ENCODE peak calls at places on chromosome 6, in ten cellular contexts. G is A549, Z is ovary, J is heart left ventricle, H is transverse colon, R is sigmoid colon, K is vagina, F is HCT116, X is K562, Y is suprapubic skin. S is an unnamed sample.

GRCh38 chr6:119493980-119494379 is 144.4 kb upstream of the MAN1A1 start:
- DNase-seq in G (no peak), Z (no peak), J (no peak), H (no peak), R (no peak), K (no peak), F (no peak), X (no peak), Y (no peak), S (no peak)

GRCh38 chr6:167774881-167775280 is 51.8 kb upstream of the AFDN start:
- DNase-seq in G (no peak), Z (no peak), J (no peak), H (no peak), R (no peak), K (no peak), F (no peak), X (no peak), Y (no peak), S (no peak)

GRCh38 chr6:36623547-36624459 is 29.6 kb downstream of the SRSF3 start:
- DNase-seq in G (peak; percentile 62), Z (peak; percentile 93), J (peak; percentile 90), H (peak; percentile 94), R (peak; percentile 95), K (peak; percentile 92), F (peak; percentile 58), X (peak; percentile 87), Y (peak; percentile 93), S (peak; percentile 98)

GRCh38 chr6:37276916-37277509 is 19.1 kb upstream of the TMEM217 start:
- DNase-seq in G (no peak), Z (no peak), J (no peak), H (no peak), R (no peak), K (no peak), F (no peak), X (no peak), Y (no peak), S (no peak)

GRCh38 chr6:111870054-111870750 is 3.0 kb downstream of the FYN start:
- DNase-seq in G (no peak), Z (no peak), J (no peak), H (no peak), R (no peak), K (no peak), F (no peak), X (peak; percentile 42), Y (no peak), S (no peak)

GRCh38 chr6:163414117-163414366 is 476 bp upstream of the QKI start:
- DNase-seq in G (no peak), Z (no peak), J (no peak), H (no peak), R (no peak), K (no peak), F (no peak), X (no peak), Y (no peak), S (no peak)

GRCh38 chr6:95548188-95548837 is 29.0 kb upstream of the MANEA start:
- DNase-seq in G (no peak), Z (no peak), J (no peak), H (no peak), R (no peak), K (no peak), F (no peak), X (no peak), Y (no peak), S (no peak)

GRCh38 chr6:33655155-33655554 is 34.0 kb downstream of the ITPR3 start:
- DNase-seq in G (no peak), Z (no peak), J (no peak), H (no peak), R (no peak), K (no peak), F (no peak), X (no peak), Y (no peak), S (no peak)

GRCh38 chr6:5100806-5101205 is 15.7 kb downstream of the PPP1R3G start:
- DNase-seq in G (no peak), Z (no peak), J (no peak), H (no peak), R (no peak), K (no peak), F (no peak), X (no peak), Y (peak; percentile 18), S (no peak)

GRCh38 chr6:137927777-137928218 is 60.7 kb downstream of the TNFAIP3 start:
- DNase-seq in G (no peak), Z (no peak), J (no peak), H (peak; percentile 47), R (no peak), K (no peak), F (no peak), X (no peak), Y (no peak), S (no peak)

GRCh38 chr6:28734443-28734959 is 189.3 kb downstream of the TRIM27 start:
- DNase-seq in G (no peak), Z (no peak), J (no peak), H (no peak), R (no peak), K (no peak), F (no peak), X (no peak), Y (no peak), S (no peak)

GRCh38 chr6:130734161-130734560 is 93.0 kb upstream of the SMLR1 start:
- DNase-seq in G (no peak), Z (no peak), J (no peak), H (no peak), R (no peak), K (no peak), F (no peak), X (no peak), Y (no peak), S (no peak)

GRCh38 chr6:37643851-37644672 is 53.6 kb downstream of the MDGA1 start:
- DNase-seq in G (no peak), Z (no peak), J (no peak), H (no peak), R (no peak), K (no peak), F (no peak), X (peak; percentile 50), Y (no peak), S (no peak)

GRCh38 chr6:34531580-34532201 is 24.4 kb downstream of the SPDEF start:
- DNase-seq in G (peak; percentile 36), Z (peak; percentile 90), J (peak; percentile 74), H (no peak), R (peak; percentile 78), K (no peak), F (peak; percentile 19), X (peak; percentile 57), Y (no peak), S (no peak)

GRCh38 chr6:111631018-111631417 is 25.3 kb upstream of the TRAF3IP2 start:
- DNase-seq in G (no peak), Z (no peak), J (no peak), H (no peak), R (no peak), K (no peak), F (no peak), X (no peak), Y (no peak), S (peak; percentile 45)

GRCh38 chr6:24495516-24495847 is 713 bp downstream of the ALDH5A1 start:
- DNase-seq in G (peak; percentile 52), Z (peak; percentile 73), J (peak; percentile 69), H (peak; percentile 75), R (peak; percentile 83), K (no peak), F (peak; percentile 0), X (peak; percentile 63), Y (peak; percentile 70), S (peak; percentile 38)
- TF ChIP-seq POLR2A in G (no peak), Z (no peak), J (no peak), H (peak; percentile 10), R (no peak), K (no peak), F (no peak), X (no peak), Y (no peak), S (no peak)

GRCh38 chr6:100479180-100480035 is 14.7 kb upstream of the SIM1 start:
- DNase-seq in G (peak; percentile 45), Z (no peak), J (no peak), H (no peak), R (no peak), K (no peak), F (peak; percentile 54), X (peak; percentile 40), Y (no peak), S (no peak)
- TF ChIP-seq POLR2A in G (no peak), Z (no peak), J (no peak), H (no peak), R (no peak), K (no peak), F (no peak), X (no peak), Y (no peak), S (no peak)

DNA sequence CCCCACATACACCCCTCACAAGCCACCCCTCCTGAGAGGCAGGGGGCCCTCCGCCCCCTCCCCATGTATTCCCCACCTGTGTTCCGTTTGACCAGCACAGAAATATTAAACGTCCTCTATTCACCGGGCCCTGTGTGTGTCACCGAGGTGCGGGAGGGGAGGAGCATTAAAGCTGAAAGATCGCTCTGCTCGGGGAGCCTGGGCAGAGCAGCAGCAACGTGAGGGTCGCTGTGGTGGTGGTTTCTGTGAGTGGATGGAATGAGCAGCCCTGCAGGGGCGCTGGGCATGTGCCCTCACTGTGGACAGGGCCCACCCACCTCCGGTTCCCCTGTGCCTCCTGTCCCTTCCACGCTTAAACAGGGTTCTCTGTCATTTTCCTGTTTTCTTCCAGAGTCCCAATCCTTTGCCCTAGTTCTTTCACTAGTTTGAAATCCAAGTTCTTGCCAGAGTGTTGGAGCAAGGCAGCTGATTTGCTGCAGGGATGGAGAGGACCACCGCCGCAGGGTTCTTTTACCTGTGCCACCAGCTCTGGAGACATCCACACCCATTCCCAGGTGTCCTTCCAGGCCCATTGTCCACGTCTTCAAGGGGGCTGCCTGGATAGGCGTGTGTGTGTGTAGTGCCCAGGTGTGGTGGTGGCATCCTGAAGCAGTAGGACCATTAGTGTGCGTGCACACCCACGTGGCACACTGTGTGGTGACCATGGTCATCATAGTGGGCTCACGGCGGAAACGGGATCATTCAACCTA is 37.6 kb upstream of the MDFI start:
- DNase-seq in G (no peak), Z (no peak), J (peak; percentile 39), H (no peak), R (peak; percentile 58), K (no peak), F (no peak), X (no peak), Y (peak; percentile 50), S (no peak)
- TF ChIP-seq POLR2A in G (no peak), Z (no peak), J (no peak), H (no peak), R (no peak), K (no peak), F (no peak), X (peak; percentile 10), Y (no peak), S (no peak)

DNA sequence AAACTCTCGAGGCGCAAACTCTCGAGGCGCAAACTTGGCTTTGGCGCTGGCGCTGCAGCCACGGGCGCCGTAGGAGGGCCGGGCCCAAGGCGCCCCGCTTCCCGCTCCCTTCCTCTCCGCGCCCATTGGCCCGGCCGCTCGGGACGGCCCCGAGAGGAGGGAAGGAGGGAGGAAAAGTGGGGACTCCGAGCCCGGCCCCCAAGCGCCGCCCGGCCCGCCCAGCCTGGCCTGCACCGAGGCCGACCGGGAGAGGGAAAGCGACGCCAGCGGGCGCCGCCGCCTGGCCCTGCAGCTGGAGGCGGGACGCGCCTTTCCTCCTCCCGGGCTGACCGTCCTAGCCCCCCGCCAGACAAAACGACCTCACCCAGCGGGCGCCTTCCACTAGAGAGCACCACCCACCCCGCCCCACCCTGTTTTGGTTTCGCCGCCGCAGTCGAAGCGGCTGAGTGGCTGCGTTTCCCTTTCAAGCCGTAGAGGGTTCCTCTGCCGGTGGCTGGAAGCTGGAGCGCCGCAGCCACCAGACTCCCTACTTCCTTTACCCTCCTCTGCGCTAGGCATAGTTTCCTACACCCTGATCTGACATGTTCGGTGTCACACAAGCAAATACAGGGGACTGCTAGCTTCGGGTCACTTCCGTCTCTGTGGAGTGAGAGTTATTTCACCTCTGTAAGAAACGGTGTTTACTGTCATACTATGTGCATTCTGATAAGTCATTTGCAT is at the start of gene MBOAT1:
- DNase-seq in G (peak; percentile 87), Z (peak; percentile 94), J (peak; percentile 97), H (peak; percentile 93), R (peak; percentile 96), K (peak; percentile 92), F (peak; percentile 68), X (peak; percentile 89), Y (peak; percentile 93), S (peak; percentile 84)
- TF ChIP-seq POLR2A in G (peak; percentile 46), Z (peak; percentile 64), J (peak; percentile 79), H (peak; percentile 80), R (peak; percentile 65), K (peak; percentile 54), F (peak; percentile 21), X (peak; percentile 71), Y (peak; percentile 54), S (peak; percentile 76)